ENCODE peak calls at places on chromosomes 4 and X, in four cellular contexts. Q is Ammon's horn, D is AG09309, B is T-helper 2 cell. G is an unnamed sample.

GRCh38 chr4:8273450-8273849 is 3.9 kb downstream of the HTRA3 start:
- DNase-seq in B (no peak), D (no peak), Q (no peak), G (no peak)

GRCh38 chr4:182578402-182578801 is 335.2 kb downstream of the TENM3 start:
- DNase-seq in Q (no peak), D (peak), B (no peak), G (no peak)

GRCh38 chrX:109880629-109881028 is 122.3 kb upstream of the TMEM164 start:
- DNase-seq in B (no peak), Q (no peak), D (no peak), G (no peak)

GRCh38 chrX:110003167-110004156 is 548 bp downstream of the TMEM164 start:
- DNase-seq in Q (no peak), B (no peak), D (no peak), G (peak)

GRCh38 chr4:68951078-68951805 is at the start of gene UGT2A3:
- DNase-seq in B (no peak), Q (no peak), D (no peak), G (peak)

GRCh38 chr4:140237616-140238352 is 83.8 kb upstream of the MAML3 start:
- DNase-seq in Q (peak), B (no peak), D (peak), G (peak)

GRCh38 chrX:87664381-87664780 is 146.8 kb downstream of the KLHL4 start:
- DNase-seq in B (no peak), Q (peak), D (no peak), G (no peak)

GRCh38 chr4:4204401-4204745 is 22.4 kb downstream of the OTOP1 start:
- DNase-seq in B (no peak), D (no peak), Q (no peak), G (no peak)

GRCh38 chr4:76406070-76406469 is 14.9 kb downstream of the CCDC158 start:
- DNase-seq in B (no peak), D (no peak), Q (no peak), G (no peak)

GRCh38 chr4:79848329-79848728 is 224.7 kb downstream of the ANTXR2 start:
- DNase-seq in B (no peak), D (no peak), Q (no peak), G (no peak)

GRCh38 chrX:39948564-39948963 is 149.2 kb downstream of the BCOR start:
- DNase-seq in B (no peak), D (no peak), Q (no peak), G (no peak)

GRCh38 chrX:25001808-25002657 is 13.7 kb downstream of the ARX start:
- DNase-seq in D (no peak), B (no peak), Q (no peak), G (no peak)

GRCh38 chr4:126899382-126899801 is 733.4 kb upstream of the INTU start:
- DNase-seq in Q (peak), D (no peak), B (no peak), G (peak)

GRCh38 chr4:2081540-2081939 is 22.4 kb downstream of the NAT8L start:
- DNase-seq in Q (no peak), D (no peak), B (no peak), G (no peak)

GRCh38 chr4:145709843-145710242 is 29.9 kb downstream of the C4orf51 start:
- DNase-seq in D (peak), B (no peak), Q (no peak), G (no peak)

GRCh38 chr4:185847352-185848078 is 35.5 kb upstream of the SORBS2 start:
- DNase-seq in D (peak), B (no peak), Q (peak), G (no peak)

GRCh38 chr4:103994059-103994458 is 274.3 kb upstream of the TACR3 start:
- DNase-seq in D (no peak), Q (peak), B (no peak), G (no peak)